ENCODE peak calls at places on chromosomes 5 and 9, in six cellular contexts. M, G, B, X, S and J are unnamed samples.

GRCh38 chr9:69919461-69920061 is 98.9 kb downstream of the CFAP95 start:
- DNase-seq in M (peak; percentile 47), G (peak; percentile 83), B (peak; percentile 65), X (peak; percentile 28), S (no peak), J (peak; percentile 47)

GRCh38 chr9:22030101-22030598 is 21.0 kb upstream of the CDKN2B start:
- DNase-seq in M (no peak), G (peak; percentile 81), B (peak; percentile 81), X (no peak), S (no peak), J (peak; percentile 71)

GRCh38 chr5:88831856-88832255 is 51.1 kb downstream of the MEF2C start:
- DNase-seq in M (no peak), G (no peak), B (no peak), X (no peak), S (no peak), J (no peak)

GRCh38 chr9:35115680-35116538 is at the start of gene ATOSB:
- DNase-seq in M (peak; percentile 89), G (peak; percentile 98), B (peak; percentile 98), X (peak; percentile 98), S (peak; percentile 98), J (peak; percentile 91)

GRCh38 chr9:92059045-92059444 is 56.2 kb downstream of the SPTLC1 start:
- DNase-seq in M (no peak), G (no peak), B (peak; percentile 11), X (no peak), S (no peak), J (no peak)

GRCh38 chr5:33321026-33321425 is 119.7 kb upstream of the TARS1 start:
- DNase-seq in M (no peak), G (peak; percentile 90), B (peak; percentile 94), X (no peak), S (peak; percentile 82), J (peak; percentile 99)

GRCh38 chr5:139410886-139411835 is 7.3 kb upstream of the SPATA24 start:
- DNase-seq in M (no peak), G (peak; percentile 49), B (peak; percentile 87), X (no peak), S (peak; percentile 73), J (no peak)

GRCh38 chr5:150469718-150470470 is 20.4 kb upstream of the RPS14 start:
- DNase-seq in M (no peak), G (peak; percentile 98), B (peak; percentile 96), X (no peak), S (no peak), J (peak; percentile 99)

GRCh38 chr5:155418960-155419579 is 405.5 kb downstream of the KIF4B start:
- DNase-seq in M (no peak), G (no peak), B (no peak), X (no peak), S (no peak), J (no peak)

GRCh38 chr5:121867403-121867802 is 15.7 kb downstream of the FTMT start:
- DNase-seq in M (no peak), G (no peak), B (no peak), X (no peak), S (no peak), J (no peak)

GRCh38 chr5:166595274-166595951 is 1696.0 kb upstream of the WWC1 start:
- DNase-seq in M (no peak), G (no peak), B (no peak), X (no peak), S (no peak), J (no peak)

GRCh38 chr9:102273952-102274351 is 535.5 kb upstream of the GRIN3A start:
- DNase-seq in M (no peak), G (no peak), B (no peak), X (no peak), S (no peak), J (no peak)

GRCh38 chr5:92808474-92808873 is 772.5 kb downstream of the NR2F1-AS1 start:
- DNase-seq in M (no peak), G (no peak), B (no peak), X (no peak), S (no peak), J (no peak)

GRCh38 chr5:74272831-74273545 is 367.5 kb downstream of the ENC1 start:
- DNase-seq in M (no peak), G (no peak), B (peak; percentile 54), X (no peak), S (no peak), J (peak; percentile 88)

GRCh38 chr9:27572566-27572917 is 739 bp downstream of the C9orf72 start:
- DNase-seq in M (peak; percentile 17), G (peak; percentile 59), B (peak; percentile 72), X (no peak), S (peak; percentile 50), J (peak; percentile 23)

GRCh38 chr5:72228957-72229356 is 91.1 kb downstream of the MRPS27 start:
- DNase-seq in M (no peak), G (no peak), B (no peak), X (no peak), S (no peak), J (no peak)

GRCh38 chr9:78605029-78605930 is 308.4 kb downstream of the PSAT1 start:
- DNase-seq in M (no peak), G (no peak), B (no peak), X (no peak), S (no peak), J (peak; percentile 34)

GRCh38 chr9:117703538-117703937 is 665 bp upstream of the TLR4 start:
- DNase-seq in M (no peak), G (peak; percentile 73), B (no peak), X (no peak), S (no peak), J (no peak)

GRCh38 chr5:4994994-4995393 is 145.1 kb upstream of the ADAMTS16 start:
- DNase-seq in M (no peak), G (peak; percentile 8), B (peak; percentile 4), X (no peak), S (no peak), J (peak; percentile 85)

GRCh38 chr9:126442636-126443035 is 116.0 kb downstream of the MVB12B start:
- DNase-seq in M (no peak), G (no peak), B (no peak), X (no peak), S (no peak), J (no peak)

GRCh38 chr9:114869845-114870244 is 60.5 kb downstream of the TNFSF8 start:
- DNase-seq in M (no peak), G (peak; percentile 14), B (no peak), X (no peak), S (no peak), J (no peak)

GRCh38 chr9:104073098-104073769 is 20.9 kb upstream of the SMC2 start:
- DNase-seq in M (no peak), G (no peak), B (no peak), X (no peak), S (no peak), J (no peak)

GRCh38 chr5:63401434-63402046 is 560.7 kb downstream of the HTR1A start:
- DNase-seq in M (peak; percentile 39), G (peak; percentile 64), B (peak; percentile 45), X (peak; percentile 20), S (peak; percentile 12), J (peak; percentile 4)

GRCh38 chr9:20321683-20322082 is 300.6 kb downstream of the MLLT3 start:
- DNase-seq in M (no peak), G (no peak), B (no peak), X (no peak), S (no peak), J (no peak)

GRCh38 chr5:159071382-159071781 is 28.3 kb downstream of the EBF1 start:
- DNase-seq in M (no peak), G (no peak), B (no peak), X (no peak), S (no peak), J (no peak)

GRCh38 chr5:149400304-149400703 is 21.2 kb upstream of the IL17B start:
- DNase-seq in M (no peak), G (no peak), B (peak; percentile 84), X (no peak), S (no peak), J (no peak)

GRCh38 chr9:135251996-135252760 is 164.7 kb downstream of the OLFM1 start:
- DNase-seq in M (no peak), G (no peak), B (no peak), X (no peak), S (no peak), J (no peak)

GRCh38 chr5:82793808-82794419 is 283.3 kb downstream of the TMEM167A start:
- DNase-seq in M (peak; percentile 33), G (peak; percentile 47), B (peak; percentile 48), X (no peak), S (no peak), J (no peak)

GRCh38 chr9:70496244-70496643 is 81.8 kb upstream of the KLF9 start:
- DNase-seq in M (no peak), G (no peak), B (no peak), X (no peak), S (no peak), J (no peak)